ENCODE peak calls at places on chromosomes 1 and 21, in ten cellular contexts. S is neuronal stem cell; P is ovary; Y is OCI-LY7; C is aorta; V is IMR-90; U is ascending aorta; W is right atrium auricular region; A is CD8-positive, alpha-beta memory T cell; H is transverse colon. K is an unnamed sample.

GRCh38 chr1:3514404-3514803 is 59.9 kb downstream of the ARHGEF16 start:
- DNase-seq in S (no peak), P (no peak), Y (no peak), C (no peak), V (no peak), U (no peak), W (no peak), A (no peak), H (no peak), K (no peak)

GRCh38 chr1:39761557-39762260 is 9.4 kb downstream of the OXCT2 start:
- DNase-seq in S (no peak), P (peak), Y (no peak), C (no peak), V (no peak), U (peak), W (no peak), A (no peak), H (no peak), K (no peak)

GRCh38 chr1:69569983-69570755 is 2.4 kb downstream of the LRRC7 start:
- DNase-seq in S (peak), P (no peak), Y (no peak), C (no peak), V (no peak), U (no peak), W (no peak), A (no peak), H (no peak), K (peak)

GRCh38 chr1:222824641-222825040 is 9.8 kb downstream of the DISP1 start:
- DNase-seq in S (no peak), P (no peak), Y (no peak), C (no peak), V (no peak), U (no peak), W (no peak), A (no peak), H (no peak), K (no peak)

GRCh38 chr1:8860738-8861516 is 17.6 kb downstream of the ENO1 start:
- DNase-seq in S (no peak), P (no peak), Y (no peak), C (no peak), V (no peak), U (no peak), W (no peak), A (no peak), H (no peak), K (no peak)

GRCh38 chr1:157136133-157136532 is 2.1 kb downstream of the ETV3 start:
- DNase-seq in S (no peak), P (no peak), Y (no peak), C (no peak), V (no peak), U (no peak), W (no peak), A (no peak), H (no peak), K (no peak)

GRCh38 chr1:20322825-20323612 is 32.3 kb downstream of the VWA5B1 start:
- DNase-seq in S (no peak), P (no peak), Y (peak), C (peak), V (peak), U (no peak), W (no peak), A (peak), H (peak), K (no peak)

GRCh38 chr1:84721152-84721551 is 30.9 kb upstream of the SSX2IP start:
- DNase-seq in S (no peak), P (no peak), Y (no peak), C (no peak), V (peak), U (no peak), W (no peak), A (no peak), H (no peak), K (no peak)

GRCh38 chr1:172948457-172948856 is 102.3 kb downstream of the TNFSF18 start:
- DNase-seq in S (no peak), P (no peak), Y (no peak), C (no peak), V (peak), U (no peak), W (no peak), A (no peak), H (no peak), K (no peak)

GRCh38 chr1:46603858-46604549 is at the start of gene MKNK1:
- DNase-seq in S (peak), P (peak), Y (peak), C (peak), V (peak), U (peak), W (peak), A (peak), H (peak), K (peak)

GRCh38 chr1:36349241-36349671 is 25.8 kb upstream of the EVA1B start:
- DNase-seq in S (no peak), P (no peak), Y (peak), C (no peak), V (peak), U (no peak), W (no peak), A (no peak), H (no peak), K (no peak)

GRCh38 chr1:202282596-202283283 is 59.0 kb downstream of the UBE2T start:
- DNase-seq in S (no peak), P (no peak), Y (no peak), C (no peak), V (no peak), U (peak), W (no peak), A (no peak), H (no peak), K (no peak)

GRCh38 chr1:8599813-8600212 is 217.6 kb downstream of the RERE start:
- DNase-seq in S (no peak), P (no peak), Y (no peak), C (no peak), V (no peak), U (no peak), W (no peak), A (no peak), H (peak), K (no peak)

GRCh38 chr1:15765495-15766194 is 7.0 kb downstream of the FBLIM1 start:
- DNase-seq in S (no peak), P (no peak), Y (no peak), C (peak), V (peak), U (peak), W (no peak), A (no peak), H (no peak), K (no peak)

GRCh38 chr1:15762546-15762945 is 4.0 kb downstream of the FBLIM1 start:
- DNase-seq in S (no peak), P (no peak), Y (no peak), C (no peak), V (no peak), U (no peak), W (no peak), A (no peak), H (no peak), K (no peak)

GRCh38 chr1:15761729-15762128 is 3.1 kb downstream of the FBLIM1 start:
- DNase-seq in S (no peak), P (no peak), Y (no peak), C (no peak), V (no peak), U (no peak), W (no peak), A (no peak), H (no peak), K (no peak)

GRCh38 chr1:15764890-15765289 is 6.3 kb downstream of the FBLIM1 start:
- DNase-seq in S (no peak), P (no peak), Y (no peak), C (no peak), V (no peak), U (no peak), W (no peak), A (no peak), H (no peak), K (no peak)

DNA sequence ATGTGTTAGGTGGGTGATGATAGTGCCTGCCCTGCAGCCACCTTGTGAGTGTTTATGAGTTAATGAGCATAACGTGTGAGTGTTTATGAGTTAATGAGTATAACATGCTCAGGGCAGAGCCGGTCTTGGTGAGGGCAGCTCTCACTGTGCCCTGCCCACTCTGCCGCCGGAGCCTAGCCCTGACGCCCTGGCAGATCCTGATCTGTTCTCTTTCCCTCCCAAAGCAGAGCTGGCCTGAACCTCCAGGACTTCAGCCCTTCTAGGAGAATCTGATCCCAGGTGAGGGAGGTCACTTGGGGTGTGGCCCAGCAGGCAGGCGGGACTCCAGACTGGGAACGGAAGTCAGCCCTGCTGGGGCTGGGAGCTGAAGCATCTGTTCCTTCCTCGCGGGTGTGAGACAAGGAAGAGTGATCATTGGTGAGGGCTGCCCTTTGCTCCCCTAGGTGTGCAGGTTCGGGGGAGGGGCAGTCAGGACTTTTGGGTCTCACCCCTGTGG is 5.7 kb downstream of the FBLIM1 start:
- DNase-seq in S (no peak), P (no peak), Y (no peak), C (no peak), V (no peak), U (no peak), W (no peak), A (no peak), H (peak), K (no peak)
- H3K27ac ChIP-seq in S (no peak), P (no peak), Y (no peak), C (peak), V (no peak), U (peak), W (peak), A (no peak), H (peak), K (no peak)

GRCh38 chr1:174966000-174966572 is 33.7 kb upstream of the CACYBP start:
- DNase-seq in S (no peak), P (no peak), Y (no peak), C (no peak), V (no peak), U (no peak), W (no peak), A (no peak), H (no peak), K (no peak)
- H3K4me3 ChIP-seq in S (no peak), P (no peak), Y (peak), C (no peak), V (no peak), U (peak), W (no peak), A (peak), H (no peak), K (no peak)

GRCh38 chr1:155277896-155278688 is 829 bp downstream of the HCN3 start:
- DNase-seq in S (peak), P (peak), Y (peak), C (peak), V (peak), U (peak), W (no peak), A (peak), H (peak), K (peak)
- H3K27ac ChIP-seq in S (no peak), P (peak), Y (peak), C (no peak), V (no peak), U (no peak), W (peak), A (peak), H (peak), K (no peak)

GRCh38 chr21:15686506-15686905 is 43.3 kb upstream of the USP25 start:
- DNase-seq in S (no peak), P (no peak), Y (no peak), C (no peak), V (no peak), U (no peak), W (no peak), A (no peak), H (no peak), K (no peak)
- H3K4me3 ChIP-seq in S (no peak), P (no peak), Y (no peak), C (no peak), V (no peak), U (no peak), W (no peak), A (no peak), H (no peak), K (no peak)

DNA sequence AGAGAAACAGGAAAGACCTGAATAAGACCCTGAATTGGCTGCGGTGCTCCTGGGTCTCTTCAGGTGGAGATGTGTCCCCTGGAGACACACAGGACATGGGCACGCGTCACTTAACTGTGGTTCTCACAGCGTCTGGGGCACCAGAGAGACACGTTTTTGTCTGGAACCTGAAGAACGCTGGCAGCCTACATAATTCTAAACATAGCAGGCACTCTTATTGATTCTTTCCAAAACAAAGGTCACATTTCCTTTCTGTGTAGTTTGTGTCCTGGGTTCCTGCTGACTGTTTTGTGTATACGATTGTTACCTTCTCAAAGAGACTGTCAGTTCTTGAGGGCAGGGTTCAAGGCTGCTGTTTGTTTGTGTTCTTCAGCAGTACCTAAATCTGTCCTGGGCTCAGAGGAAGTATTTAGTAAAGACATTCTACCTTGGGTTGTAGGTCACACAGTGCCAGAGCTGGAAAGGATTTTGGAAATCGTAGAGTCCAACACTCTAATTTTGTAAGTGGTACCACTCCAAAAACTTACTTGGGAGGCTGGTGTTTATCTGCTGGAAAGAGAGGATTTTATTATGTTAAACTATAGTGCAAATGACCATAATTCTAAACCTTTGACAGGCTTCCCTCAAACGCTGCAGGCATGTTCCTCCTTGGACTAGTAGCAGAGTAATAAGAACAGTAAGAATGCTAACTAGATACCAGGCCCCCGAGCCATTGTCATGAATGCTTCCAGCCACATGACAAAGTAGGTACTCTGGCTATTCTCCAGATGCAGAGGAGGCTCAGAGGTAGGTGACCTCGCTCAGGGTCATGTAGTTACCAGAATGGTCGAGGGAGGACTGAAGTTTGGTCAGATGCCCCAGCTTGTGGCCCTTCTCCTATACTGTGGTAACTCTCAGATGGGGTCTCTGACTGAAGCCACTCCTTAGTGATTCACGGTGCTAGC is 164.3 kb downstream of the DHRS3 start:
- DNase-seq in S (no peak), P (no peak), Y (no peak), C (no peak), V (no peak), U (peak), W (no peak), A (no peak), H (no peak), K (no peak)
- H3K27ac ChIP-seq in S (no peak), P (peak), Y (no peak), C (peak), V (peak), U (peak), W (peak), A (peak), H (peak), K (peak)

K was measured in thyroid gland.